ENCODE peak calls at places on chromosomes 16 and 17, in six cellular contexts. U is BJ, F is HL-60, Z is breast epithelium, V is H1, N is tibial artery. C is an unnamed sample.

GRCh38 chr16:75413951-75414350 is 19.4 kb downstream of the CFDP1 start:
- DNase-seq in U (no peak), F (no peak), Z (no peak), V (no peak), N (no peak), C (no peak)

GRCh38 chr17:16391451-16391850 is 10.6 kb downstream of the UBB start:
- DNase-seq in U (no peak), F (no peak), Z (no peak), V (no peak), N (no peak), C (no peak)

GRCh38 chr17:82346342-82347300 is 12.4 kb upstream of the TEX19 start:
- DNase-seq in U (no peak), F (peak; percentile 52), Z (no peak), V (no peak), N (no peak), C (no peak)

GRCh38 chr17:6162892-6163291 is 92.7 kb downstream of the WSCD1 start:
- DNase-seq in U (no peak), F (no peak), Z (no peak), V (no peak), N (no peak), C (no peak)

GRCh38 chr17:28701987-28702751 is 9.5 kb downstream of the PROCA1 start:
- DNase-seq in U (no peak), F (no peak), Z (no peak), V (no peak), N (no peak), C (no peak)

GRCh38 chr16:47787695-47788094 is 326.6 kb downstream of the PHKB start:
- DNase-seq in U (no peak), F (no peak), Z (no peak), V (no peak), N (no peak), C (no peak)

GRCh38 chr16:30063893-30064745 is 1.4 kb upstream of the ALDOA start:
- DNase-seq in U (no peak), F (peak; percentile 89), Z (peak; percentile 69), V (no peak), N (peak; percentile 88), C (no peak)

GRCh38 chr16:990516-991291 is 9.1 kb downstream of the SOX8 start:
- DNase-seq in U (no peak), F (no peak), Z (no peak), V (no peak), N (no peak), C (no peak)

GRCh38 chr16:57115504-57116182 is 23.3 kb downstream of the CPNE2 start:
- DNase-seq in U (no peak), F (peak; percentile 15), Z (no peak), V (no peak), N (peak; percentile 59), C (no peak)

GRCh38 chr17:75899353-75899752 is 2.6 kb upstream of the TRIM65 start:
- DNase-seq in U (no peak), F (no peak), Z (no peak), V (no peak), N (no peak), C (no peak)

GRCh38 chr17:80443916-80444708 is 29.1 kb downstream of the ENDOV start:
- DNase-seq in U (no peak), F (no peak), Z (no peak), V (no peak), N (no peak), C (no peak)

GRCh38 chr16:28899882-28900600 is 21.8 kb downstream of the ATP2A1 start:
- DNase-seq in U (no peak), F (no peak), Z (no peak), V (no peak), N (no peak), C (no peak)

GRCh38 chr17:2779545-2779944 is 16.7 kb upstream of the RAP1GAP2 start:
- DNase-seq in U (no peak), F (no peak), Z (no peak), V (no peak), N (no peak), C (no peak)

GRCh38 chr17:80475949-80476876 is at the start of gene NPTX1:
- DNase-seq in U (no peak), F (no peak), Z (no peak), V (no peak), N (no peak), C (no peak)

GRCh38 chr17:9925457-9925856 is 20.4 kb upstream of the RCVRN start:
- DNase-seq in U (no peak), F (no peak), Z (no peak), V (no peak), N (no peak), C (no peak)

GRCh38 chr17:60328679-60329078 is 63.3 kb downstream of the USP32 start:
- DNase-seq in U (no peak), F (no peak), Z (no peak), V (no peak), N (no peak), C (no peak)

GRCh38 chr17:60333628-60334031 is 58.3 kb downstream of the USP32 start:
- DNase-seq in U (no peak), F (no peak), Z (no peak), V (no peak), N (no peak), C (no peak)

GRCh38 chr17:60327122-60327869 is 64.6 kb downstream of the USP32 start:
- DNase-seq in U (no peak), F (no peak), Z (no peak), V (no peak), N (no peak), C (no peak)

GRCh38 chr17:60327870-60328362 is 64.0 kb downstream of the USP32 start:
- DNase-seq in U (no peak), F (no peak), Z (no peak), V (no peak), N (no peak), C (no peak)

DNA sequence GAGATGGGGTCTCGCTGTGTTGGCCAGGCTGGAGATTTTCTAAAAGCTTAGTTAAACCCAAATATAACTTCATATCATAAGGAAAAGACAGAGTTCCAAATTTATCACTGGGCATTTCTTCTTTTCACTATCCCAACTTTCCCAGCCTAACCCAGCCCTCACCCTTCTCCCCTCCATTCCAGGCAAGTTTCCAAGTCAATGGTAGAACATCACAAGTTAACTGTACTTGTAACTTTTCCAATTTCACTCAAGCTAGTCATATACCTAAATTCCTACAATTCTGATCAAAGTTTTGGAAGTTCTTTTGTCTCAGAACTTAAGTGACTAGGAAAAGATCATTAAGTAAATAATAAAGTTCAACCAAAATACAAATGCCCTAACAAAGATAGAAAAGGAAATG is 61.2 kb downstream of the USP32 start:
- DNase-seq in U (no peak), F (no peak), Z (no peak), V (no peak), N (no peak), C (no peak)
- H3K4me3 ChIP-seq in U (no peak overlapping the region), F (no peak overlapping the region), Z (no peak overlapping the region), V (no peak overlapping the region), N (no peak overlapping the region), C (no peak overlapping the region)

GRCh38 chr17:78314683-78315354 is 45.1 kb downstream of the SOCS3 start:
- DNase-seq in U (no peak), F (no peak), Z (no peak), V (no peak), N (no peak), C (no peak)
- H3K4me3 ChIP-seq in U (no peak overlapping the region), F (no peak overlapping the region), Z (peak overlapping the region; percentile 68), V (peak overlapping the region; percentile 67), N (peak overlapping the region; percentile 41), C (no peak overlapping the region)

GRCh38 chr16:24041834-24042631 is 206.2 kb downstream of the PRKCB start:
- DNase-seq in U (no peak), F (peak; percentile 71), Z (no peak), V (peak; percentile 36), N (peak; percentile 35), C (no peak)
- H3K4me3 ChIP-seq in U (no peak overlapping the region), F (no peak overlapping the region), Z (no peak overlapping the region), V (no peak overlapping the region), N (no peak overlapping the region), C (no peak overlapping the region)

GRCh38 chr17:78998311-78999055 is 11.1 kb downstream of the CANT1 start:
- DNase-seq in U (no peak), F (no peak), Z (peak; percentile 57), V (no peak), N (peak; percentile 67), C (no peak)
- H3K4me3 ChIP-seq in U (no peak overlapping the region), F (no peak overlapping the region), Z (no peak overlapping the region), V (no peak overlapping the region), N (no peak overlapping the region), C (no peak overlapping the region)

GRCh38 chr17:8610558-8610957 is 20.0 kb downstream of the MYH10 start:
- DNase-seq in U (no peak), F (no peak), Z (no peak), V (no peak), N (no peak), C (no peak)
- H3K4me3 ChIP-seq in U (no peak overlapping the region), F (no peak overlapping the region), Z (no peak overlapping the region), V (no peak overlapping the region), N (peak overlapping the region; percentile 37), C (no peak overlapping the region)

GRCh38 chr16:81543571-81543970 is 99.0 kb downstream of the CMIP start:
- DNase-seq in U (no peak), F (no peak), Z (no peak), V (no peak), N (no peak), C (no peak)
- H3K4me3 ChIP-seq in U (no peak overlapping the region), F (no peak overlapping the region), Z (no peak overlapping the region), V (no peak overlapping the region), N (no peak overlapping the region), C (no peak overlapping the region)

GRCh38 chr16:79723583-79724168 is 123.1 kb upstream of the MAF start:
- DNase-seq in U (no peak), F (no peak), Z (no peak), V (no peak), N (no peak), C (no peak)
- H3K4me3 ChIP-seq in U (no peak overlapping the region), F (no peak overlapping the region), Z (no peak overlapping the region), V (no peak overlapping the region), N (no peak overlapping the region), C (no peak overlapping the region)

GRCh38 chr16:88684569-88685155 is 1.6 kb downstream of the SNAI3 start:
- DNase-seq in U (no peak), F (no peak), Z (no peak), V (no peak), N (no peak), C (no peak)
- H3K4me3 ChIP-seq in U (no peak overlapping the region), F (no peak overlapping the region), Z (no peak overlapping the region), V (peak overlapping the region; percentile 77), N (no peak overlapping the region), C (no peak overlapping the region)

DNA sequence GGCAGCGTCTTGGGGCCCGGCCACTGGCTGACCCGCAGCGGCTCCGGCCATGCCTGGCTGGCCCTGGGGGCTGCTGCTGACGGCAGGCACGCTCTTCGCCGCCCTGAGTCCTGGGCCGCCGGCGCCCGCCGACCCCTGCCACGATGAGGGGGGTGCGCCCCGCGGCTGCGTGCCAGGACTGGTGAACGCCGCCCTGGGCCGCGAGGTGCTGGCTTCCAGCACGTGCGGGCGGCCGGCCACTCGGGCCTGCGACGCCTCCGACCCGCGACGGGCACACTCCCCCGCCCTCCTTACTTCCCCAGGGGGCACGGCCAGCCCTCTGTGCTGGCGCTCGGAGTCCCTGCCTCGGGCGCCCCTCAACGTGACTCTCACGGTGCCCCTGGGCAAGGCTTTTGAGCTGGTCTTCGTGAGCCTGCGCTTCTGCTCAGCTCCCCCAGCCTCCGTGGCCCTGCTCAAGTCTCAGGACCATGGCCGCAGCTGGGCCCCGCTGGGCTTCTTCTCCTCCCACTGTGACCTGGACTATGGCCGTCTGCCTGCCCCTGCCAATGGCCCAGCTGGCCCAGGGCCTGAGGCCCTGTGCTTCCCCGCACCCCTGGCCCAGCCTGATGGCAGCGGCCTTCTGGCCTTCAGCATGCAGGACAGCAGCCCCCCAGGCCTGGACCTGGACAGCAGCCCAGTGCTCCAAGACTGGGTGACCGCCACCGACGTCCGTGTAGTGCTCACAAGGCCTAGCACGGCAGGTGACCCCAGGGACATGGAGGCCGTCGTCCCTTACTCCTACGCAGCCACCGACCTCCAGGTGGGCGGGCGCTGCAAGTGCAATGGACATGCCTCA is 773 bp downstream of the NTN3 start:
- DNase-seq in U (no peak), F (no peak), Z (no peak), V (no peak), N (no peak), C (no peak)
- H3K4me3 ChIP-seq in U (peak overlapping the region; percentile 17), F (no peak overlapping the region), Z (peak overlapping the region; percentile 64), V (peak overlapping the region; percentile 56), N (no peak overlapping the region), C (peak overlapping the region; percentile 29)

C was measured in skeletal muscle cell.